ENCODE peak calls at places on chromosome 7, in six cellular contexts. G, S, Z, V, P and Y are unnamed samples.

GRCh38 chr7:128352138-128352537 is 8.4 kb upstream of the RBM28 start:
- DNase-seq in G (peak), S (no peak), Z (no peak), V (no peak), P (no peak), Y (no peak)

GRCh38 chr7:842436-843031 is 10.3 kb downstream of the SUN1 start:
- DNase-seq in G (no peak), S (no peak), Z (no peak), V (no peak), P (no peak), Y (no peak)

GRCh38 chr7:137682596-137682995 is 164.2 kb downstream of the DGKI start:
- DNase-seq in G (no peak), S (no peak), Z (no peak), V (no peak), P (no peak), Y (no peak)

GRCh38 chr7:22397981-22398380 is 41.0 kb upstream of the RAPGEF5 start:
- DNase-seq in G (no peak), S (no peak), Z (no peak), V (no peak), P (no peak), Y (no peak)

GRCh38 chr7:66301249-66301648 is 96.1 kb downstream of the TPST1 start:
- DNase-seq in G (no peak), S (no peak), Z (peak), V (no peak), P (no peak), Y (no peak)

GRCh38 chr7:106082087-106082854 is 29.8 kb downstream of the SYPL1 start:
- DNase-seq in G (no peak), S (no peak), Z (no peak), V (no peak), P (no peak), Y (no peak)

GRCh38 chr7:132526111-132526741 is 50.0 kb downstream of the PLXNA4 start:
- DNase-seq in G (no peak), S (no peak), Z (no peak), V (no peak), P (no peak), Y (no peak)

GRCh38 chr7:50554431-50554830 is 10.8 kb downstream of the DDC start:
- DNase-seq in G (no peak), S (no peak), Z (no peak), V (no peak), P (no peak), Y (no peak)

GRCh38 chr7:79876769-79877362 is 257.8 kb upstream of the GNAI1 start:
- DNase-seq in G (no peak), S (peak), Z (no peak), V (no peak), P (peak), Y (peak)

GRCh38 chr7:134562136-134562535 is 13.2 kb downstream of the AKR1B15 start:
- DNase-seq in G (no peak), S (peak), Z (no peak), V (no peak), P (peak), Y (peak)

GRCh38 chr7:17674166-17674955 is 265.9 kb downstream of the SNX13 start:
- DNase-seq in G (no peak), S (no peak), Z (no peak), V (no peak), P (no peak), Y (no peak)

GRCh38 chr7:33774762-33775523 is 130.4 kb upstream of the BMPER start:
- DNase-seq in G (no peak), S (no peak), Z (no peak), V (no peak), P (no peak), Y (no peak)

GRCh38 chr7:74311305-74311744 is 22.1 kb downstream of the CLIP2 start:
- DNase-seq in G (no peak), S (no peak), Z (no peak), V (no peak), P (no peak), Y (no peak)

GRCh38 chr7:73342645-73343044 is 14.7 kb downstream of the FKBP6 start:
- DNase-seq in G (no peak), S (no peak), Z (no peak), V (no peak), P (no peak), Y (no peak)

GRCh38 chr7:6501586-6502564 is 49.4 kb downstream of the GRID2IP start:
- DNase-seq in G (no peak), S (no peak), Z (no peak), V (no peak), P (no peak), Y (no peak)

GRCh38 chr7:102044984-102045673 is 227.7 kb downstream of the CUX1 start:
- DNase-seq in G (no peak), S (no peak), Z (peak), V (no peak), P (peak), Y (peak)

GRCh38 chr7:151847681-151848081 is 29.2 kb downstream of the PRKAG2 start:
- DNase-seq in G (no peak), S (no peak), Z (no peak), V (no peak), P (no peak), Y (no peak)

GRCh38 chr7:21782996-21783395 is 162.7 kb downstream of the CDCA7L start:
- DNase-seq in G (no peak), S (no peak), Z (no peak), V (no peak), P (no peak), Y (no peak)

GRCh38 chr7:82443801-82444219 is 233 bp upstream of the CACNA2D1 start:
- DNase-seq in G (peak), S (no peak), Z (no peak), V (peak), P (no peak), Y (no peak)

GRCh38 chr7:44224216-44224950 is 23.6 kb downstream of the YKT6 start:
- DNase-seq in G (peak), S (no peak), Z (no peak), V (no peak), P (no peak), Y (no peak)

GRCh38 chr7:136133491-136133990 is 156.4 kb upstream of the MTPN start:
- DNase-seq in G (no peak), S (no peak), Z (no peak), V (no peak), P (no peak), Y (no peak)

GRCh38 chr7:106629521-106629920 is 31.4 kb downstream of the CCDC71L start:
- DNase-seq in G (no peak), S (no peak), Z (no peak), V (no peak), P (no peak), Y (no peak)

GRCh38 chr7:114082934-114083647 is 164.3 kb upstream of the PPP1R3A start:
- DNase-seq in G (peak), S (no peak), Z (no peak), V (no peak), P (no peak), Y (no peak)

GRCh38 chr7:148699772-148700629 is 1.3 kb downstream of the CUL1 start:
- DNase-seq in G (no peak), S (peak), Z (peak), V (no peak), P (no peak), Y (no peak)

GRCh38 chr7:155764432-155764798 is 47.8 kb downstream of the SHH start:
- DNase-seq in G (peak), S (peak), Z (no peak), V (no peak), P (no peak), Y (peak)

GRCh38 chr7:130943336-130943901 is 209.4 kb upstream of the KLF14 start:
- DNase-seq in G (no peak), S (peak), Z (peak), V (no peak), P (no peak), Y (no peak)

DNA sequence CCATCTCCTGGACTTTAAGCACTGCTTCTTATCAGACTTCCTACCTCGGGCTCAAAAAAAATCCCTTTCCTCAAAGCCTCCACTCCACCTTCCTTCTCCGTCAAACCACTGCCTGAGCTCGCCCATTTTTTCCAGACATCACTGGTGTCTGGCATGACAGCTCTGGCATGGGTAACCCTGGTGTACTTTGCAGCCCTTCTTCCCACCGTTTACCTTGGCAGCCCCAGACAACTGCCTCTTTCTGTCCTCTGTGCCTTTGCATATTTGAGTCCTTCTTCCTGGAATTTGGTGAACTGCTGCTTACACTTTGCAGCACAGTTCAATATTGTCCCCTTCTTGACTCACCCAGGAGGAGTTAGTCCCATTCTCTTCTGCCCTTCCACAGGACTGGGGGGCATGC is 144.6 kb upstream of the TBX20 start:
- DNase-seq in G (no peak), S (no peak), Z (no peak), V (no peak), P (no peak), Y (no peak)
- H3K4me3 ChIP-seq in G (no peak), S (no peak), Z (no peak), V (no peak), P (no peak), Y (no peak)

DNA sequence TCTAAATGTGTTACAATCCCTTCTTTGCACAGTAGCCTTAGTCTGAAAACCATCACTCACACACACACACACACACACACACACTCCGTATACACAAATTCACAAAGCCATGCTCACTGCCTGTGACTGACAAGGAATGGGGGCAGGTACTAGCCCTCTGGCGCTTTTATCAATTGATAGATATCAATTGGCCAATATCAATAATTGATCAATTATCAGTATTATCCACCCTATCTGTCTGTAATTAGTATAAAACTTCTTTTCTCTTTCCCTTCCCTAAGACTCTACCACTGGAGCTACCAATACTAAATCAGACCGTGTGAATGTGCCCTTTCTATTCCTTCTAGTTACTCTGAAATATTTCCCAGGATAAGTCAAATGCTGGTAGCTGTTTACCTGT is 2.1 kb downstream of the DENND11 start:
- DNase-seq in G (no peak), S (no peak), Z (no peak), V (no peak), P (no peak), Y (no peak)
- H3K4me3 ChIP-seq in G (no peak), S (peak), Z (no peak), V (peak), P (no peak), Y (no peak)

GRCh38 chr7:110766874-110767273 is 324.1 kb upstream of the LRRN3 start:
- DNase-seq in G (no peak), S (no peak), Z (no peak), V (no peak), P (no peak), Y (no peak)
- H3K4me3 ChIP-seq in G (no peak), S (no peak), Z (no peak), V (no peak), P (no peak), Y (no peak)

GRCh38 chr7:121062684-121063279 is 74.3 kb downstream of the CPED1 start:
- DNase-seq in G (no peak), S (no peak), Z (no peak), V (no peak), P (no peak), Y (no peak)
- H3K4me3 ChIP-seq in G (no peak), S (no peak), Z (no peak), V (no peak), P (no peak), Y (no peak)

DNA sequence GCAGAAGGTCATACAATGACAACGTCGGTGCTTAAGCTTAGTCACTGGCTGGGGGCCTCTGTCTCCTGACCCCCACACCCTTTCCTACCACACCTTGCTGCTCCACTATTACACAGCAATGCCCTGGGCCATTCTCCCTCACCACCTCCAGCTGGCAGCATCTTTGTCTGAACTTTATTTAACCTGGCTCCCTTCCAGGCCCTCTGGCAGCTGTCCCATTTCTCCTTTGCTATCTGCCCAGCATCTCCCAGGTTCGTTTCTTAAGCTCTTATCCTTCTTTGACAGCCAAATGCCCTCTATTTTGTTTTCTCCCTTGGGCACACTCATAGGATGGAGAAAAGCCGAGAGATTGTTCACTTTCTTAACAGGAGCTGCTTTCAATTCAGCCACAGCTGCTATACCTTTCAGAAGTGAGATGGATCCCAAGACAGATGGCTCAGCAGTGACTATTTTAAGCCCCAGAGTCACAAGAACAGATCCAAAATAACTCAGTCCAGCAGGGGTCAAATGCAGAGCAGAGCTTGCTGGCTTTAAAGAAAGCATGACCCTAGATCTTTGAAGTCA is 1277.1 kb upstream of the AUTS2 start:
- DNase-seq in G (peak), S (no peak), Z (no peak), V (no peak), P (no peak), Y (no peak)
- H3K4me3 ChIP-seq in G (no peak), S (no peak), Z (no peak), V (peak), P (no peak), Y (no peak)

GRCh38 chr7:108094375-108094774 is 35.8 kb downstream of the LAMB4 start:
- DNase-seq in G (no peak), S (no peak), Z (no peak), V (no peak), P (peak), Y (no peak)

GRCh38 chr7:108099650-108100049 is 30.5 kb downstream of the LAMB4 start:
- DNase-seq in G (no peak), S (no peak), Z (no peak), V (no peak), P (no peak), Y (no peak)

GRCh38 chr7:108096996-108097395 is 33.2 kb downstream of the LAMB4 start:
- DNase-seq in G (no peak), S (no peak), Z (no peak), V (no peak), P (no peak), Y (no peak)

GRCh38 chr7:108094933-108095710 is 35.0 kb downstream of the LAMB4 start:
- DNase-seq in G (peak), S (no peak), Z (no peak), V (peak), P (peak), Y (peak)

GRCh38 chr7:108097703-108098102 is 32.5 kb downstream of the LAMB4 start:
- DNase-seq in G (no peak), S (no peak), Z (peak), V (no peak), P (no peak), Y (peak)
- H3K4me3 ChIP-seq in G (no peak), S (no peak), Z (no peak), V (no peak), P (no peak), Y (no peak)

DNA sequence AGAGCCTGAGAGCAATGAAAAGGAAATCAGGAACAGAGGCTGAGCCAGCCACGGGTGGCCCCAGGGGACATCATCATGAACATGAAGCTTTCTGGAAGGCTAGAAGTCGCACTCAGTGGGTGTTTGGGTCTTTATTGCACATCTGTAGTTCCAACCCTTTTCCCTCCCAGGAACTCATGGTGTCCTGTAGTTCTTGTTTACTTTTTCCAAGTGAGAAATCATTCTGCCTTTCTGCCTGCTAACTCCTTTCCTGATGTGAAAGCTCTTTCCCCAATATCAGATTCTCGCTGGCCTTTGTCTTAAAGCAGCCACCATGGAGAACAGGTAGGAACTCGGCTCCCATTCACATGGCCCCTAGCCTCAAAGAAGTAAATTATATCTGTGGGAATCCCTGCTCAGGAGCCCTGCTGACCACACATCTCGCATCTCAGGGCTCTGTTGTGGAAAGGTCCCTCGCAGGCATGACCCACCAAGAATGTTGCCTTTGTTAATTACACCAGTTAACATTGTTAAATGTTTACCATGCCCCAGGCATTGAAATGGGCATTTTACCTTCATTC is 542.7 kb downstream of the TNS3 start:
- DNase-seq in G (no peak), S (no peak), Z (no peak), V (no peak), P (no peak), Y (no peak)
- H3K4me3 ChIP-seq in G (no peak), S (no peak), Z (no peak), V (no peak), P (no peak), Y (no peak)

GRCh38 chr7:30349816-30350215 is 65.4 kb downstream of the ZNRF2 start:
- DNase-seq in G (no peak), S (no peak), Z (no peak), V (no peak), P (no peak), Y (no peak)

GRCh38 chr7:30348083-30348560 is 63.7 kb downstream of the ZNRF2 start:
- DNase-seq in G (no peak), S (peak), Z (peak), V (no peak), P (peak), Y (peak)

GRCh38 chr7:30347226-30348082 is 63.1 kb downstream of the ZNRF2 start:
- DNase-seq in G (no peak), S (peak), Z (no peak), V (no peak), P (no peak), Y (no peak)

GRCh38 chr7:30349170-30349569 is 64.8 kb downstream of the ZNRF2 start:
- DNase-seq in G (no peak), S (no peak), Z (no peak), V (no peak), P (no peak), Y (no peak)

GRCh38 chr7:30344513-30344912 is 60.1 kb downstream of the ZNRF2 start:
- DNase-seq in G (no peak), S (no peak), Z (no peak), V (no peak), P (no peak), Y (no peak)
- H3K4me3 ChIP-seq in G (no peak), S (peak), Z (no peak), V (peak), P (no peak), Y (no peak)

GRCh38 chr7:157411580-157411979 is 74.8 kb downstream of the DNAJB6 start:
- DNase-seq in G (no peak), S (peak), Z (no peak), V (no peak), P (no peak), Y (peak)

GRCh38 chr7:157412021-157412443 is 75.2 kb downstream of the DNAJB6 start:
- DNase-seq in G (no peak), S (peak), Z (no peak), V (no peak), P (peak), Y (peak)

GRCh38 chr7:157410831-157411556 is 74.2 kb downstream of the DNAJB6 start:
- DNase-seq in G (no peak), S (no peak), Z (no peak), V (no peak), P (no peak), Y (no peak)

GRCh38 chr7:157413881-157414701 is 77.3 kb downstream of the DNAJB6 start:
- DNase-seq in G (no peak), S (no peak), Z (no peak), V (no peak), P (no peak), Y (no peak)

DNA sequence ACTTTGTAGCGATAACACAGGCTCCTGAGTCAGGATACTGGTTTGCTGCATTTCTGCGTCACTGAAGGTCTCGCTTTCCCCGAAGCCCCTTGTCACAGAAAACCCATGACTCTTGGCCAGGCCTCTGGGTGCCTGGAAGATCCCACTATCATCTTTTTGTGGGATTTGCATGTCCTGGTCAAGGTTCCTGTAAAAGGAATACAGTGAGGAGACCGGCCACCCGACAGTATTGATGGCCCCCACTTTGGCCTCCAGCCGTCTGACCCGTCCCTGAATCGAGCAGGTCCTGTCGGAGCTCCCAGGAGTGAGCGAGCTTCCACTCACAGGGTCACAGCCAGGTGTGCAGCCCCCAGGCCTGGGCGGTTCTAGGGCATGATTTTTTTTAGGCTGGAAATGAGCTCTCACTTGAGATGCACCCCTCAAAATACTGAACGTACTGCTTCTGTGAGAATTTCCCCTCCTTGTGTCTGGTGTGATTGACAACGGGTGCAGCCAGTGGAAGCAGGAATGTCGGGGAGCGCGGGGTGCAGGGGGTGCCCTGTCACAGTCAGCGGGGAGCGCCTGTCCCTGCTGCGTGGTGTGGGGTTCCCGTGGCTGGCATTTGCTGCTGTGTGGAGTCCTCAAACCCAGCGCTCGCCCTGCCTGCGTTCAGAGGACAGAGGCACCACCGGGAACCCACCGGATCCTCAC is 75.8 kb downstream of the DNAJB6 start:
- DNase-seq in G (no peak), S (no peak), Z (no peak), V (no peak), P (no peak), Y (no peak)
- H3K4me3 ChIP-seq in G (no peak), S (peak), Z (no peak), V (no peak), P (no peak), Y (peak)

GRCh38 chr7:100427762-100428198 is 723 bp downstream of the ZCWPW1 start:
- DNase-seq in G (no peak), S (no peak), Z (no peak), V (no peak), P (no peak), Y (no peak)
- H3K4me3 ChIP-seq in G (peak), S (no peak), Z (no peak), V (peak), P (peak), Y (no peak)